ENCODE peak calls at places on chromosomes 3 and 15, in ten cellular contexts. One of them, this sample, is unnamed.

GRCh38 chr3:15796771-15797599 is 794 bp downstream of the ANKRD28 start:
- DNase-seq in naive thymus-derived CD8-positive, alpha-beta T cell: no peak
- DNase-seq in anterior cingulate cortex: peak
- DNase-seq in NCI-H2029 treated with DMSO at 0.1 percent for 48 hours: peak
- DNase-seq in activated naive CD4-positive, alpha-beta T cell treated with Interleukin-2 at 50 U/mL for 16 hours: no peak
- DNase-seq in midbrain: peak
- DNase-seq in AG09309: no peak
- DNase-seq in cardiac muscle cell: peak
- DNase-seq in cardiac fibroblast: peak
- DNase-seq in stromal cell of bone marrow: peak
- DNase-seq in this sample: peak

GRCh38 chr3:64853456-64853855 is 165.7 kb upstream of the ADAMTS9 start:
- DNase-seq in stromal cell of bone marrow: no peak
- DNase-seq in AG09309: no peak
- DNase-seq in NCI-H2029 treated with DMSO at 0.1 percent for 48 hours: no peak
- DNase-seq in cardiac muscle cell: no peak
- DNase-seq in midbrain: no peak
- DNase-seq in cardiac fibroblast: no peak
- DNase-seq in activated naive CD4-positive, alpha-beta T cell treated with Interleukin-2 at 50 U/mL for 16 hours: no peak
- DNase-seq in naive thymus-derived CD8-positive, alpha-beta T cell: no peak
- DNase-seq in anterior cingulate cortex: no peak
- DNase-seq in this sample: no peak

GRCh38 chr15:69755571-69756310 is 303.1 kb downstream of the RPLP1 start:
- DNase-seq in stromal cell of bone marrow: peak
- DNase-seq in AG09309: no peak
- DNase-seq in cardiac muscle cell: peak
- DNase-seq in anterior cingulate cortex: no peak
- DNase-seq in activated naive CD4-positive, alpha-beta T cell treated with Interleukin-2 at 50 U/mL for 16 hours: peak
- DNase-seq in midbrain: no peak
- DNase-seq in NCI-H2029 treated with DMSO at 0.1 percent for 48 hours: no peak
- DNase-seq in cardiac fibroblast: no peak
- DNase-seq in naive thymus-derived CD8-positive, alpha-beta T cell: peak
- DNase-seq in this sample: peak

GRCh38 chr3:138442996-138443395 is 8.6 kb downstream of the ESYT3 start:
- DNase-seq in naive thymus-derived CD8-positive, alpha-beta T cell: no peak
- DNase-seq in NCI-H2029 treated with DMSO at 0.1 percent for 48 hours: no peak
- DNase-seq in anterior cingulate cortex: no peak
- DNase-seq in activated naive CD4-positive, alpha-beta T cell treated with Interleukin-2 at 50 U/mL for 16 hours: no peak
- DNase-seq in cardiac fibroblast: no peak
- DNase-seq in AG09309: no peak
- DNase-seq in cardiac muscle cell: no peak
- DNase-seq in midbrain: no peak
- DNase-seq in stromal cell of bone marrow: no peak
- DNase-seq in this sample: no peak

GRCh38 chr15:85690546-85691226 is 104.0 kb downstream of the KLHL25 start:
- DNase-seq in stromal cell of bone marrow: no peak
- DNase-seq in NCI-H2029 treated with DMSO at 0.1 percent for 48 hours: no peak
- DNase-seq in naive thymus-derived CD8-positive, alpha-beta T cell: peak
- DNase-seq in activated naive CD4-positive, alpha-beta T cell treated with Interleukin-2 at 50 U/mL for 16 hours: peak
- DNase-seq in midbrain: no peak
- DNase-seq in cardiac muscle cell: no peak
- DNase-seq in cardiac fibroblast: no peak
- DNase-seq in AG09309: no peak
- DNase-seq in anterior cingulate cortex: no peak
- DNase-seq in this sample: no peak

GRCh38 chr3:190701096-190701532 is 161.4 kb downstream of the GMNC start:
- DNase-seq in AG09309: no peak
- DNase-seq in NCI-H2029 treated with DMSO at 0.1 percent for 48 hours: no peak
- DNase-seq in midbrain: peak
- DNase-seq in naive thymus-derived CD8-positive, alpha-beta T cell: no peak
- DNase-seq in anterior cingulate cortex: no peak
- DNase-seq in stromal cell of bone marrow: peak
- DNase-seq in cardiac fibroblast: peak
- DNase-seq in activated naive CD4-positive, alpha-beta T cell treated with Interleukin-2 at 50 U/mL for 16 hours: no peak
- DNase-seq in cardiac muscle cell: peak
- DNase-seq in this sample: peak

GRCh38 chr3:45145681-45146614 is at the start of gene CDCP1:
- DNase-seq in NCI-H2029 treated with DMSO at 0.1 percent for 48 hours: peak
- DNase-seq in anterior cingulate cortex: no peak
- DNase-seq in midbrain: no peak
- DNase-seq in naive thymus-derived CD8-positive, alpha-beta T cell: no peak
- DNase-seq in AG09309: no peak
- DNase-seq in activated naive CD4-positive, alpha-beta T cell treated with Interleukin-2 at 50 U/mL for 16 hours: no peak
- DNase-seq in stromal cell of bone marrow: no peak
- DNase-seq in cardiac fibroblast: no peak
- DNase-seq in cardiac muscle cell: no peak
- DNase-seq in this sample: no peak

GRCh38 chr3:196624008-196624790 is 15.3 kb upstream of the NRROS start:
- DNase-seq in midbrain: peak
- DNase-seq in cardiac muscle cell: no peak
- DNase-seq in AG09309: no peak
- DNase-seq in NCI-H2029 treated with DMSO at 0.1 percent for 48 hours: no peak
- DNase-seq in naive thymus-derived CD8-positive, alpha-beta T cell: no peak
- DNase-seq in anterior cingulate cortex: no peak
- DNase-seq in activated naive CD4-positive, alpha-beta T cell treated with Interleukin-2 at 50 U/mL for 16 hours: no peak
- DNase-seq in cardiac fibroblast: no peak
- DNase-seq in stromal cell of bone marrow: no peak
- DNase-seq in this sample: no peak

GRCh38 chr3:49406571-49407565 is 4.9 kb downstream of the RHOA start:
- DNase-seq in naive thymus-derived CD8-positive, alpha-beta T cell: no peak
- DNase-seq in midbrain: no peak
- DNase-seq in AG09309: no peak
- DNase-seq in anterior cingulate cortex: no peak
- DNase-seq in stromal cell of bone marrow: no peak
- DNase-seq in cardiac muscle cell: no peak
- DNase-seq in cardiac fibroblast: no peak
- DNase-seq in NCI-H2029 treated with DMSO at 0.1 percent for 48 hours: no peak
- DNase-seq in activated naive CD4-positive, alpha-beta T cell treated with Interleukin-2 at 50 U/mL for 16 hours: no peak
- DNase-seq in this sample: no peak

This sample was measured in astrocyte.